ENCODE peak calls at places on chromosomes 4 and X, in four cellular contexts. One of them, this sample, is unnamed.

GRCh38 chrX:147803948-147804347 is 107.8 kb upstream of the FMR1 start:
- DNase-seq in esophagus muscularis mucosa: no peak
- DNase-seq in testis: peak
- DNase-seq in pancreas: no peak
- DNase-seq in this sample: no peak

GRCh38 chr4:165477799-165478198 is 99.0 kb downstream of the CPE start:
- DNase-seq in esophagus muscularis mucosa: no peak
- DNase-seq in testis: no peak
- DNase-seq in pancreas: no peak
- DNase-seq in this sample: no peak

GRCh38 chrX:32644476-32644875 is 566.9 kb downstream of the DMD start:
- DNase-seq in esophagus muscularis mucosa: no peak
- DNase-seq in testis: no peak
- DNase-seq in pancreas: no peak
- DNase-seq in this sample: no peak

GRCh38 chr4:84530449-84530848 is 31.4 kb upstream of the NKX6-1 start:
- DNase-seq in esophagus muscularis mucosa: no peak
- DNase-seq in testis: no peak
- DNase-seq in pancreas: no peak
- DNase-seq in this sample: no peak

GRCh38 chr4:112060212-112060611 is 85.0 kb upstream of the FAM241A start:
- DNase-seq in esophagus muscularis mucosa: no peak
- DNase-seq in testis: no peak
- DNase-seq in pancreas: no peak
- DNase-seq in this sample: no peak

GRCh38 chr4:118918388-118918787 is 29.7 kb downstream of the SYNPO2 start:
- DNase-seq in esophagus muscularis mucosa: no peak
- DNase-seq in testis: peak
- DNase-seq in pancreas: no peak
- DNase-seq in this sample: no peak

GRCh38 chrX:117996918-117997480 is 119.6 kb downstream of the KLHL13 start:
- DNase-seq in esophagus muscularis mucosa: no peak
- DNase-seq in testis: no peak
- DNase-seq in pancreas: no peak
- DNase-seq in this sample: no peak

GRCh38 chrX:40406330-40406859 is 174.4 kb upstream of the ATP6AP2 start:
- DNase-seq in esophagus muscularis mucosa: no peak
- DNase-seq in testis: no peak
- DNase-seq in pancreas: no peak
- DNase-seq in this sample: no peak

GRCh38 chrX:57282568-57282967 is 3.9 kb upstream of the FAAH2 start:
- DNase-seq in esophagus muscularis mucosa: no peak
- DNase-seq in testis: no peak
- DNase-seq in pancreas: no peak
- DNase-seq in this sample: no peak

GRCh38 chr4:107721436-107722090 is 1.5 kb upstream of the PAPSS1 start:
- DNase-seq in esophagus muscularis mucosa: no peak
- DNase-seq in testis: no peak
- DNase-seq in pancreas: no peak
- DNase-seq in this sample: no peak

GRCh38 chr4:20370284-20370683 is 118.6 kb downstream of the SLIT2 start:
- DNase-seq in esophagus muscularis mucosa: no peak
- DNase-seq in testis: no peak
- DNase-seq in pancreas: no peak
- DNase-seq in this sample: no peak

GRCh38 chr4:8830056-8830455 is 41.6 kb downstream of the HMX1 start:
- DNase-seq in esophagus muscularis mucosa: no peak
- DNase-seq in testis: peak
- DNase-seq in pancreas: no peak
- DNase-seq in this sample: no peak

GRCh38 chr4:138204507-138204906 is 37.6 kb downstream of the SLC7A11 start:
- DNase-seq in esophagus muscularis mucosa: no peak
- DNase-seq in testis: no peak
- DNase-seq in pancreas: no peak
- DNase-seq in this sample: no peak

GRCh38 chrX:12946838-12947544 is 27.9 kb upstream of the TMSB4X start:
- DNase-seq in esophagus muscularis mucosa: no peak
- DNase-seq in testis: peak
- DNase-seq in pancreas: peak
- DNase-seq in this sample: no peak

GRCh38 chrX:140346711-140347110 is 158.2 kb downstream of the SOX3 start:
- DNase-seq in esophagus muscularis mucosa: no peak
- DNase-seq in testis: no peak
- DNase-seq in pancreas: no peak
- DNase-seq in this sample: no peak

GRCh38 chr4:129129143-129129542 is 33.2 kb downstream of the C4orf33 start:
- DNase-seq in esophagus muscularis mucosa: no peak
- DNase-seq in testis: no peak
- DNase-seq in pancreas: no peak
- DNase-seq in this sample: no peak

This sample was measured in vagina.